ENCODE peak calls at places on chromosomes 13 and 19, in nine cellular contexts. G is prostate gland, X is astrocyte, B is cardiac muscle cell, M is A549, F is heart right ventricle, A is colonic mucosa, K is GM23338, U is right lobe of liver. L is an unnamed sample.

GRCh38 chr19:48329167-48329891 is 4.0 kb downstream of the EMP3 start:
- DNase-seq in X (peak), F (no peak), U (no peak), K (peak), M (no peak), A (no peak), B (no peak), G (no peak), L (no peak)

GRCh38 chr13:113474179-113474578 is 16.3 kb downstream of the DCUN1D2 start:
- DNase-seq in K (no peak), M (no peak), B (no peak), G (no peak), X (no peak), U (no peak), A (no peak), F (no peak), L (peak)

GRCh38 chr13:94248454-94249233 is 230.8 kb downstream of the DCT start:
- DNase-seq in X (no peak), U (no peak), G (no peak), M (no peak), K (no peak), F (no peak), A (no peak), B (no peak), L (no peak)

GRCh38 chr13:106532111-106532929 is 3.1 kb downstream of the EFNB2 start:
- DNase-seq in U (no peak), B (peak), X (peak), F (no peak), K (no peak), M (no peak), G (no peak), A (peak), L (peak)

GRCh38 chr19:49953376-49953775 is 7.6 kb downstream of the SIGLEC11 start:
- DNase-seq in B (no peak), X (no peak), A (no peak), U (no peak), M (no peak), G (no peak), K (no peak), F (no peak), L (no peak)

GRCh38 chr19:47539747-47540311 is 25.0 kb upstream of the NAPA start:
- DNase-seq in U (no peak), B (peak), A (no peak), F (no peak), K (no peak), G (no peak), X (no peak), M (no peak), L (no peak)

GRCh38 chr13:42656136-42656535 is 82.2 kb downstream of the TNFSF11 start:
- DNase-seq in G (no peak), B (peak), U (no peak), M (no peak), X (no peak), F (no peak), K (peak), A (no peak), L (no peak)

GRCh38 chr13:20702945-20703784 is at the start of gene IL17D:
- DNase-seq in U (no peak), A (peak), K (peak), X (no peak), B (peak), F (no peak), M (no peak), G (no peak), L (no peak)

GRCh38 chr19:46069841-46070341 is 29.1 kb upstream of the IGFL4 start:
- DNase-seq in U (no peak), G (no peak), F (no peak), M (peak), A (no peak), K (no peak), X (peak), B (no peak), L (peak)

GRCh38 chr19:11322269-11323024 is 17.0 kb downstream of the RAB3D start:
- DNase-seq in A (no peak), B (no peak), M (no peak), G (no peak), F (no peak), U (no peak), X (no peak), K (no peak), L (no peak)

GRCh38 chr19:2561895-2562294 is 86.0 kb downstream of the GADD45B start:
- DNase-seq in A (no peak), G (no peak), K (no peak), F (no peak), X (no peak), M (no peak), B (no peak), U (peak), L (no peak)

GRCh38 chr13:112893570-112894422 is 75.2 kb upstream of the MCF2L start:
- DNase-seq in U (peak), F (peak), X (no peak), M (no peak), G (no peak), A (peak), K (peak), B (peak), L (peak)

GRCh38 chr19:52997975-52998374 is 15.7 kb upstream of the ERVV-1 start:
- DNase-seq in B (no peak), M (no peak), A (no peak), G (no peak), K (peak), F (no peak), U (no peak), X (no peak), L (no peak)

GRCh38 chr19:804419-805160 is 7.3 kb downstream of the PTBP1 start:
- DNase-seq in B (no peak), K (no peak), G (no peak), U (no peak), F (no peak), A (no peak), X (no peak), M (no peak), L (no peak)

GRCh38 chr13:44342741-44343140 is 30.9 kb upstream of the SERP2 start:
- DNase-seq in G (no peak), K (no peak), F (no peak), B (no peak), M (no peak), U (no peak), X (no peak), A (no peak), L (no peak)

GRCh38 chr19:17234911-17235617 is 9.0 kb downstream of the OCEL1 start:
- DNase-seq in F (peak), G (no peak), B (peak), M (peak), A (peak), U (peak), K (peak), X (no peak), L (peak)

GRCh38 chr19:2540646-2541454 is 64.9 kb downstream of the GADD45B start:
- DNase-seq in X (peak), A (peak), B (peak), G (peak), U (peak), M (peak), K (peak), F (peak), L (peak)

GRCh38 chr19:29708553-29709439 is 6.3 kb downstream of the C19orf12 start:
- DNase-seq in G (no peak), U (peak), K (no peak), A (peak), F (peak), X (no peak), B (no peak), M (no peak), L (no peak)

GRCh38 chr19:2476451-2477140 is 669 bp downstream of the GADD45B start:
- DNase-seq in X (peak), B (peak), K (peak), A (peak), U (peak), F (peak), M (peak), G (no peak), L (peak)

GRCh38 chr19:43668406-43669158 is 1.4 kb downstream of the PLAUR start:
- DNase-seq in U (peak), X (peak), A (peak), F (peak), K (peak), G (peak), B (peak), M (peak), L (peak)
- H3K27ac ChIP-seq in U (peak), X (peak), A (peak), F (peak), K (peak), G (peak), B (no peak), M (peak), L (peak)

DNA sequence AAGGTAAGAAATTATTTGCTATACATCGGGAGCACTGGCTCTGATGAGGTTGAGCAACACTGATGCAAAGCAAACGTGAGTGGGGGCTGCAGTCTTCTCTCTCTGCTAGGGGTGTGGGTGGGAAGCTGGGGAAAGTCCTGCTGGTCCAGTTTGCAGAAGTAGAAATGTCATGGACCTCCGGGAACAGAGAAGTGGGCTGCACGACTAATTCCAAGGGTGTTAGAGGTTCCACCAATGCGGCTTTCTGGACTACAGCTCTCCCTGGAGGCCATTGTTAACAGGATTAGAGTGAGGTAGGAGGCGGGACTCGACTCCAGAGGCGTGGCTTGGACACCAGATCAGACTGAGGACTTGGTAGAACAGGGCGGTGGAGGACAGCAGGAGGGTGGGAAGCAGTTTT is 5.7 kb upstream of the FBXO27 start:
- DNase-seq in G (peak), A (no peak), X (no peak), U (peak), F (no peak), B (peak), K (peak), M (peak), L (peak)
- TF ChIP-seq CTCF in G (peak), A (no peak), X (no peak), U (peak), F (no peak), B (peak), K (peak), M (peak), L (peak)

GRCh38 chr19:7351861-7352260 is 3.1 kb downstream of the ARHGEF18 start:
- DNase-seq in F (no peak), X (no peak), K (no peak), B (no peak), A (no peak), G (no peak), M (no peak), U (no peak), L (no peak)

GRCh38 chr19:7356899-7357627 is 8.3 kb downstream of the ARHGEF18 start:
- DNase-seq in G (no peak), U (no peak), X (no peak), M (no peak), B (no peak), F (no peak), K (no peak), A (no peak), L (no peak)

GRCh38 chr19:7355151-7355845 is 6.6 kb downstream of the ARHGEF18 start:
- DNase-seq in U (peak), K (no peak), G (no peak), X (peak), B (no peak), A (no peak), M (no peak), F (no peak), L (no peak)

GRCh38 chr19:7358102-7358597 is 9.4 kb downstream of the ARHGEF18 start:
- DNase-seq in X (no peak), B (no peak), A (no peak), F (no peak), U (no peak), K (no peak), G (no peak), M (no peak), L (no peak)

DNA sequence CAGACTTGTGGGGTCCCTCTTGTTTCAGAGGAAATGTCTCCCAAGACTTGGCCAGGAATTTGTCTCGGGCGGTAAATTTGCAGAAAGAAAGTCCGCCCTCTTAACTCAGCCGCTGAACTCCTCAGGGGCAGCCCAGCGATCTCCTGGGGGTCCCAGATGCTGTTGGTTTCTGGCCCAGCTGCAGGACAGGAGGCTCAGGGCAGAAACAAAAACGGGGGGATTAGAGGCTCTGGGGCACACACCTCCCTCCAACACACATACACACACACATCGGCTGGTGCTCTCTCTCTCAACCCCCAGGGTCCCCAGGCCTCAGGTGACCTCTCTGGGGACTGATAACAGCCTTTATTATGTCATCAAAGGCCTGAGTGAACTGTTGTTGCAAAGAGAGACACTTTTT is 7.1 kb downstream of the ARHGEF18 start:
- DNase-seq in G (no peak), B (no peak), U (peak), X (no peak), M (no peak), F (no peak), A (no peak), K (no peak), L (no peak)
- H3K27ac ChIP-seq in G (no peak), B (no peak), U (no peak), X (no peak), M (no peak), F (no peak), A (no peak), K (no peak), L (no peak)

DNA sequence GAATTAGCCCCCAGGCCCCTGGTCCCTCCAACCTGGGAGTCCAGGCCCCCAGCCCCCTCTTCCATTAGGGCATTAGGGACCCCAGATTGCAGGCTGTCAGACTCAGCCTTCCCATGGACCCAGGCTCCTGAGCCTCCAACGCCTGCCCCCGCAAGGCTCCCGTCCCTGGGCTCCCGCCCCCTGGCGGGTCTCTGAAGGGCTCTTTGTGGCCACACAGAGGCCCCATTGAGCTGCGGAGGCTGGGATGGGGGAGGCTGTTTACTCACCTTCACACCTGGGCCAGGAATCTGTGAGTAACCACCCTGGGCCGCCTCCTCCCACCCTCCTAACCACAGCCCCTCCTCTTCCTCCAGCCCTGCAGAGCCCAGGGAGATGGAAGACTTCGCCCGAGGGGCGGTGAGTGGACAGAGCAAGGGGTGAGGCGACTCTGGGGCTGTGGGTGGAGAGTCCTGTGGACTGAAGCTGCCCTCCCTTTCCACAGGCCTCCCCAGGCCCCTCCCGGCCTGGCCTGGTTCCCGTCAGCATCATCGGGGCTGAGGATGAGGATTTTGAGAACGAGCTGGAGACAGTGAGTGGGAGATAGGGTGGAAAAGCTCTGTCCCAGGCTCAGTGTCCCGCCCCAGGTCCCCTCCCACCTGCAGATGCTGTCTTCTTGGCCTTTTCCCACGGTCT is 4.9 kb downstream of the ARHGEF1 start:
- DNase-seq in F (no peak), G (no peak), A (peak), M (no peak), B (no peak), K (peak), X (peak), U (peak), L (no peak)
- TF ChIP-seq CTCF in F (no peak), G (peak), A (no peak), M (no peak), B (no peak), K (peak), X (peak), U (no peak), L (peak)